ENCODE peak calls at places on chromosome 11, in eight cellular contexts. U, V, D, G, M, T, K and S are unnamed samples.

GRCh38 chr11:76639621-76640020 is 30.9 kb downstream of the LRRC32 start:
- DNase-seq in U (peak; percentile 8), V (no peak), D (no peak), G (no peak), M (no peak), T (no peak), K (no peak), S (no peak)

GRCh38 chr11:65927904-65928397 is 8.7 kb downstream of the DRAP1 start:
- DNase-seq in U (peak; percentile 90), V (no peak), D (no peak), G (peak; percentile 75), M (peak; percentile 44), T (no peak), K (peak; percentile 89), S (peak; percentile 52)

GRCh38 chr11:113263458-113264095 is 50.8 kb upstream of the TTC12 start:
- DNase-seq in U (no peak), V (no peak), D (no peak), G (no peak), M (no peak), T (no peak), K (no peak), S (no peak)

GRCh38 chr11:83680351-83680750 is 394.2 kb upstream of the CCDC90B start:
- DNase-seq in U (no peak), V (no peak), D (no peak), G (no peak), M (no peak), T (no peak), K (no peak), S (no peak)

GRCh38 chr11:72598901-72599300 is 75.3 kb downstream of the PDE2A start:
- DNase-seq in U (no peak), V (peak; percentile 33), D (peak; percentile 62), G (no peak), M (peak; percentile 63), T (peak; percentile 75), K (no peak), S (no peak)

GRCh38 chr11:67507242-67507890 is 596 bp downstream of the CDK2AP2 start:
- DNase-seq in U (peak; percentile 78), V (peak; percentile 82), D (no peak), G (peak; percentile 64), M (no peak), T (peak; percentile 32), K (no peak), S (no peak)

GRCh38 chr11:99020324-99021225 is at the start of gene CNTN5:
- DNase-seq in U (no peak), V (peak; percentile 41), D (peak; percentile 31), G (no peak), M (peak; percentile 45), T (peak; percentile 1), K (peak; percentile 25), S (peak; percentile 16)

GRCh38 chr11:69135420-69136363 is 20.0 kb upstream of the SMIM38 start:
- DNase-seq in U (no peak), V (no peak), D (no peak), G (no peak), M (no peak), T (no peak), K (no peak), S (no peak)

GRCh38 chr11:44454686-44455085 is 110.8 kb upstream of the CD82 start:
- DNase-seq in U (no peak), V (no peak), D (no peak), G (no peak), M (no peak), T (no peak), K (no peak), S (no peak)

GRCh38 chr11:69264486-69264885 is 29.5 kb upstream of the MYEOV start:
- DNase-seq in U (no peak), V (no peak), D (no peak), G (no peak), M (no peak), T (no peak), K (no peak), S (no peak)

GRCh38 chr11:47408598-47409439 is 429 bp downstream of the SLC39A13 start:
- DNase-seq in U (no peak), V (peak; percentile 72), D (peak; percentile 36), G (no peak), M (peak; percentile 87), T (peak; percentile 84), K (no peak), S (no peak)

GRCh38 chr11:75028321-75029097 is 39.8 kb downstream of the NEU3 start:
- DNase-seq in U (no peak), V (no peak), D (no peak), G (no peak), M (no peak), T (no peak), K (no peak), S (no peak)

GRCh38 chr11:108253176-108253575 is 30.3 kb downstream of the ATM start:
- DNase-seq in U (no peak), V (peak; percentile 61), D (no peak), G (no peak), M (peak; percentile 25), T (no peak), K (no peak), S (no peak)

GRCh38 chr11:125224391-125225015 is 60.0 kb downstream of the PKNOX2 start:
- DNase-seq in U (no peak), V (peak; percentile 45), D (no peak), G (no peak), M (peak; percentile 27), T (no peak), K (peak; percentile 31), S (no peak)

GRCh38 chr11:120133216-120134105 is 4.5 kb downstream of the TRIM29 start:
- DNase-seq in U (no peak), V (no peak), D (no peak), G (no peak), M (no peak), T (no peak), K (no peak), S (no peak)

GRCh38 chr11:26974068-26974790 is 19.7 kb upstream of the FIBIN start:
- DNase-seq in U (no peak), V (no peak), D (no peak), G (no peak), M (peak; percentile 47), T (peak; percentile 61), K (no peak), S (no peak)

GRCh38 chr11:120748485-120748814 is 236.9 kb downstream of the GRIK4 start:
- DNase-seq in U (no peak), V (no peak), D (no peak), G (no peak), M (no peak), T (no peak), K (no peak), S (no peak)

GRCh38 chr11:69274531-69275016 is 19.4 kb upstream of the MYEOV start:
- DNase-seq in U (no peak), V (peak; percentile 96), D (peak; percentile 82), G (no peak), M (no peak), T (no peak), K (no peak), S (no peak)

GRCh38 chr11:96321066-96321465 is 21.9 kb downstream of the MAML2 start:
- DNase-seq in U (no peak), V (no peak), D (no peak), G (no peak), M (no peak), T (no peak), K (no peak), S (no peak)

GRCh38 chr11:40271361-40271760 is 1188.1 kb downstream of the LRRC4C start:
- DNase-seq in U (no peak), V (no peak), D (no peak), G (no peak), M (no peak), T (no peak), K (no peak), S (no peak)

GRCh38 chr11:798093-798713 is at the start of gene SLC25A22:
- DNase-seq in U (peak; percentile 79), V (peak; percentile 84), D (peak; percentile 92), G (peak; percentile 80), M (peak; percentile 78), T (peak; percentile 92), K (peak; percentile 98), S (peak; percentile 85)

GRCh38 chr11:6733326-6734030 is 38.3 kb downstream of the OR2AG2 start:
- DNase-seq in U (no peak), V (no peak), D (no peak), G (no peak), M (no peak), T (no peak), K (no peak), S (no peak)

GRCh38 chr11:104001474-104001873 is 35.0 kb upstream of the DDI1 start:
- DNase-seq in U (no peak), V (no peak), D (no peak), G (no peak), M (peak; percentile 17), T (no peak), K (no peak), S (no peak)

GRCh38 chr11:118649941-118650340 is 29.5 kb downstream of the TREH start:
- DNase-seq in U (no peak), V (no peak), D (no peak), G (no peak), M (no peak), T (no peak), K (no peak), S (no peak)

GRCh38 chr11:62671272-62671603 is 235 bp upstream of the UQCC3 start:
- DNase-seq in U (no peak), V (no peak), D (peak; percentile 24), G (no peak), M (no peak), T (peak; percentile 35), K (no peak), S (no peak)

GRCh38 chr11:6440906-6441358 is at the start of gene HPX:
- DNase-seq in U (no peak), V (no peak), D (no peak), G (no peak), M (no peak), T (no peak), K (no peak), S (no peak)

GRCh38 chr11:101034076-101034475 is 95.5 kb downstream of the PGR start:
- DNase-seq in U (no peak), V (no peak), D (no peak), G (no peak), M (no peak), T (no peak), K (no peak), S (no peak)

GRCh38 chr11:115348404-115348803 is 155.8 kb downstream of the CADM1 start:
- DNase-seq in U (no peak), V (no peak), D (no peak), G (no peak), M (no peak), T (no peak), K (no peak), S (no peak)

GRCh38 chr11:7494086-7494775 is 8.9 kb downstream of the OLFML1 start:
- DNase-seq in U (no peak), V (no peak), D (no peak), G (no peak), M (no peak), T (no peak), K (no peak), S (no peak)